ENCODE peak calls at places on chromosomes 16 and 17, in six cellular contexts. N is mucosa of descending colon; L is stomach; P is mesendoderm; D is GM04503; O is naive thymus-derived CD4-positive, alpha-beta T cell. H is an unnamed sample.

GRCh38 chr17:71926746-71927398 is 193.9 kb upstream of the SOX9 start:
- DNase-seq in N (no peak), L (no peak), P (no peak), D (no peak), O (no peak), H (peak)

GRCh38 chr17:44374306-44375195 is 10.9 kb upstream of the FAM171A2 start:
- DNase-seq in N (peak), L (no peak), P (peak), D (no peak), O (no peak), H (no peak)

GRCh38 chr17:5702951-5703510 is 118.7 kb upstream of the NLRP1 start:
- DNase-seq in N (no peak), L (no peak), P (peak), D (no peak), O (no peak), H (no peak)

GRCh38 chr17:14731591-14731990 is 430.7 kb downstream of the HS3ST3B1 start:
- DNase-seq in N (no peak), L (no peak), P (peak), D (no peak), O (no peak), H (no peak)

GRCh38 chr17:50060951-50061712 is 5.2 kb downstream of the ITGA3 start:
- DNase-seq in N (peak), L (peak), P (no peak), D (no peak), O (no peak), H (no peak)

GRCh38 chr17:50476545-50477315 is 1.9 kb upstream of the RSAD1 start:
- DNase-seq in N (peak), L (no peak), P (no peak), D (no peak), O (no peak), H (no peak)

GRCh38 chr16:49951568-49952195 is 73.3 kb upstream of the CNEP1R1 start:
- DNase-seq in N (no peak), L (no peak), P (peak), D (no peak), O (no peak), H (no peak)

GRCh38 chr17:588519-588918 is 126.1 kb downstream of the VPS53 start:
- DNase-seq in N (no peak), L (no peak), P (no peak), D (no peak), O (no peak), H (no peak)

GRCh38 chr17:45841883-45842525 is 2.7 kb upstream of the SPPL2C start:
- DNase-seq in N (no peak), L (no peak), P (no peak), D (no peak), O (no peak), H (no peak)

GRCh38 chr17:63826468-63827001 is 696 bp upstream of the PSMC5 start:
- DNase-seq in N (no peak), L (no peak), P (peak), D (no peak), O (no peak), H (peak)

GRCh38 chr16:66026211-66026610 is 340.3 kb upstream of the CDH5 start:
- DNase-seq in N (no peak), L (no peak), P (peak), D (no peak), O (no peak), H (peak)

GRCh38 chr17:73841431-73842060 is 197.3 kb upstream of the SDK2 start:
- DNase-seq in N (no peak), L (no peak), P (peak), D (no peak), O (peak), H (peak)

GRCh38 chr17:50059759-50060273 is 3.9 kb downstream of the ITGA3 start:
- DNase-seq in N (no peak), L (no peak), P (no peak), D (no peak), O (no peak), H (no peak)

GRCh38 chr17:33739714-33740113 is 446.6 kb upstream of the ASIC2 start:
- DNase-seq in N (no peak), L (no peak), P (no peak), D (no peak), O (no peak), H (no peak)

GRCh38 chr17:22692066-22692800 is 999.9 kb downstream of the KCNJ18 start:
- DNase-seq in N (no peak), L (no peak), P (no peak), D (no peak), O (no peak), H (no peak)

GRCh38 chr16:56409195-56409594 is 16.1 kb downstream of the AMFR start:
- DNase-seq in N (no peak), L (no peak), P (no peak), D (no peak), O (no peak), H (no peak)